ENCODE peak calls at places on chromosomes 2 and 18, in ten cellular contexts. H, D, F, U, R, S, P, W, Y and J are unnamed samples.

GRCh38 chr2:15693382-15693781 is 101.7 kb downstream of the DDX1 start:
- DNase-seq in H (no peak), D (no peak), F (no peak), U (no peak), R (no peak), S (no peak), P (no peak), W (no peak), Y (no peak), J (no peak)

GRCh38 chr2:88253997-88254396 is 83.9 kb downstream of the THNSL2 start:
- DNase-seq in H (no peak), D (no peak), F (no peak), U (no peak), R (no peak), S (no peak), P (no peak), W (no peak), Y (no peak), J (no peak)

GRCh38 chr2:144666032-144666431 is 146.1 kb upstream of the ZEB2 start:
- DNase-seq in H (no peak), D (peak; percentile 54), F (no peak), U (peak; percentile 56), R (no peak), S (no peak), P (no peak), W (no peak), Y (no peak), J (no peak)

GRCh38 chr2:55268288-55268906 is 634 bp downstream of the MTIF2 start:
- DNase-seq in H (peak; percentile 12), D (no peak), F (no peak), U (peak; percentile 5), R (no peak), S (no peak), P (no peak), W (no peak), Y (no peak), J (no peak)

GRCh38 chr2:101197215-101197745 is 46.1 kb upstream of the TBC1D8 start:
- DNase-seq in H (no peak), D (no peak), F (no peak), U (peak; percentile 12), R (peak; percentile 15), S (no peak), P (no peak), W (no peak), Y (no peak), J (no peak)

GRCh38 chr18:36460324-36460850 is 162.9 kb downstream of the FHOD3 start:
- DNase-seq in H (no peak), D (no peak), F (no peak), U (no peak), R (no peak), S (no peak), P (no peak), W (no peak), Y (no peak), J (no peak)

GRCh38 chr18:32714571-32715148 is 58.2 kb downstream of the KLHL14 start:
- DNase-seq in H (peak; percentile 77), D (peak; percentile 67), F (no peak), U (peak; percentile 69), R (peak; percentile 67), S (peak; percentile 30), P (peak; percentile 18), W (no peak), Y (peak; percentile 41), J (peak; percentile 47)

GRCh38 chr2:84022810-84023431 is 436.2 kb downstream of the SUCLG1 start:
- DNase-seq in H (peak; percentile 77), D (peak; percentile 30), F (peak; percentile 1), U (peak; percentile 56), R (peak; percentile 44), S (no peak), P (peak; percentile 17), W (no peak), Y (peak; percentile 44), J (peak; percentile 56)

GRCh38 chr2:20304411-20304810 is 46.2 kb downstream of the PUM2 start:
- DNase-seq in H (no peak), D (no peak), F (no peak), U (peak; percentile 77), R (no peak), S (no peak), P (no peak), W (no peak), Y (no peak), J (no peak)

GRCh38 chr18:57466745-57467144 is 31.6 kb downstream of the ONECUT2 start:
- DNase-seq in H (no peak), D (no peak), F (no peak), U (no peak), R (no peak), S (no peak), P (no peak), W (no peak), Y (no peak), J (no peak)

GRCh38 chr2:62801110-62801509 is 95.6 kb downstream of the EHBP1 start:
- DNase-seq in H (no peak), D (no peak), F (no peak), U (no peak), R (no peak), S (no peak), P (no peak), W (no peak), Y (no peak), J (no peak)

GRCh38 chr2:62800618-62801017 is 95.1 kb downstream of the EHBP1 start:
- DNase-seq in H (no peak), D (no peak), F (no peak), U (no peak), R (no peak), S (no peak), P (no peak), W (no peak), Y (no peak), J (no peak)

GRCh38 chr2:62803961-62804360 is 98.4 kb downstream of the EHBP1 start:
- DNase-seq in H (no peak), D (no peak), F (no peak), U (no peak), R (peak; percentile 34), S (no peak), P (no peak), W (no peak), Y (no peak), J (no peak)

GRCh38 chr2:62806231-62806630 is 100.7 kb downstream of the EHBP1 start:
- DNase-seq in H (no peak), D (no peak), F (no peak), U (no peak), R (no peak), S (no peak), P (no peak), W (no peak), Y (no peak), J (no peak)

DNA sequence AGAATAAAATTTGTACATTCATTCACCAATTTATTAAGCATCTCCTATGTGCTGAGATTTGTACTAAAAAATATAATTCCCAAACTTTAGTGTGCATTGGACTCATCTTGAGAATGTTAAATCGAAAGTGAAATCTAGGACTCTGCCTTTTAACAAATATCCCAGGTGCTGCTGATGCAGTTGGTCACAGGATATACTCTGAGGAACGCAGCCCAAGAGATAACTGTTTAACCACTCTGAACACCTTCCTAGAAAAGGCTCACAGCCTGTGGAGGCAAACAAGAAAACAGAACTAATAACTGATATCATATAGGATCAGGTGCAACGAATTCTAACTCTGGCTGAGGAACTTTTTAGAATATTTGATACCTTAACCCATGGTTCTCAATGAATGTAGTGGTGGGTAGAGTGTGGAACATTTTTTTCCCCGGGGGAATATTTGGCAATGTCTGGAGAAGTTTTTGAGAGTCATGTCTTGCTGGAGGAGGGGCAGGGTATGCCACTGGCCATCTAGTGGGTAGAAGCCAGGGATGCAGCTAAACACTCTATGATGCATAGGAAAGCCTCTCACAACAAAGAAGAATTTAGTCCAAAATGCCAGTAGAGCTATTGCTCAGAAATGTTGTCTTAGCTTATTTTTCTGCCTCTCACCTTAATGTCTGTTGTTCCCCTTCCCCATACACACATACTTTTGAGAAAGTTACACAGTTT is 96.5 kb downstream of the EHBP1 start:
- DNase-seq in H (peak; percentile 13), D (no peak), F (no peak), U (no peak), R (no peak), S (no peak), P (no peak), W (no peak), Y (no peak), J (no peak)
- TF ChIP-seq CTCF in H (peak; percentile 25), D (no peak), F (peak; percentile 27), U (peak; percentile 21), R (peak; percentile 40), S (no peak), P (no peak), W (no peak), Y (no peak), J (peak; percentile 16)

DNA sequence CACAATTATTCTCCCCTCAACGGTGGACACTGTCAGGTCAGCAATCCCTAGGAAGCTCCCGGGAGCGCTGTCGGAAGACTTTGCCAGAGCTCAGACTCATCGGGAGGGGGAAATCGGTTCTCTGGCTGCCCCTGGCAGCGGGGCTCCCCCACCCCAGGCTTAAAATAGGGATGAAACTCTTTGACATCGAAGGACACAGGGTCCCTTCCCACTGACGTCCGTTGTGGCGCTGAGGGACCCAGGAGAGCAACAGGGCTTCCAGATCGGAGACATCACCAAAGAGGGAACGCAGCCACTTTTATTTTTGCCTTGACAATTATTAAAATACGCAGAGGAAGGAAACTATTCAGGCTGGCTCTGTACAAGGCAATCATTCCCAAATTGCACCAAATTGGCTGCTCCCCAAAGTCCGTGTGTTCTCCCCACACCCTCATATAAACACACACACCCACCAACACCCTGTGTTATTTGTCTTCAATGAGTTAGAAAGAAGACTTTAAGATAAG is 249.0 kb downstream of the CDH20 start:
- DNase-seq in H (no peak), D (no peak), F (no peak), U (no peak), R (peak; percentile 55), S (no peak), P (no peak), W (no peak), Y (no peak), J (no peak)
- TF ChIP-seq CTCF in H (no peak), D (no peak), F (no peak), U (peak; percentile 18), R (no peak), S (peak; percentile 68), P (no peak), W (no peak), Y (no peak), J (no peak)

DNA sequence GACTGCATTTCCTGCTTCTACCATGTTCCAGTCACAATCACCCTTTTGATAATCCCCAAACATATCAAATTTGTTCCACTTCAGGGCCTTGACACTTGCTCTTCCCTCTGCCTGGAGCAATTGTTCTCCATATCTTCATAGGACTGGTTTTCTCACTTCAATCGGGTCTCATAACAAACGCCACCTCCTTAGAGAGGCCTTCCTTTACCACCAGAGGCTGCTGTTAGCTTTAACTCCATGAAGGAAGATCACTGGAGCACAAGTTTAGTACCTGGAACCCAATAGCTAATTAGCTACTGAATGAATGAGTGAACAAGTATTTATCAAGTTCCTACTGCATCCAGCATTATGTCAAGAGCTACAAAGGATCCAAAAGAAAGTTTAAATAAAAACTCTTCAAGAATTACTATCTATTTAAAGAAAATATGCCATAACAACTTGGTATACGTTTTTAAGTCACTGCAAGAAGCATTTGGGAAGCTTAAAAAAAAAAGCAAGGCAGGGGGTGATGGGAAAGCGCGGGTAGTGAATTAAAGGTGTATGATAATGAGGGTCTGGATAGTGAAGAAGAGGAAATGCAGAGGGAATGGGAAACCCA is 58.8 kb downstream of the BAZ2B start:
- DNase-seq in H (peak; percentile 40), D (peak; percentile 45), F (no peak), U (peak; percentile 22), R (peak; percentile 17), S (no peak), P (no peak), W (no peak), Y (no peak), J (no peak)
- TF ChIP-seq CTCF in H (peak; percentile 49), D (peak; percentile 5), F (peak; percentile 26), U (no peak), R (peak; percentile 35), S (no peak), P (peak; percentile 19), W (peak; percentile 25), Y (no peak), J (no peak)

GRCh38 chr18:12057419-12058039 is 36.1 kb upstream of the ANKRD62 start:
- DNase-seq in H (no peak), D (no peak), F (no peak), U (no peak), R (no peak), S (no peak), P (no peak), W (no peak), Y (no peak), J (no peak)
- TF ChIP-seq CTCF in H (peak; percentile 20), D (no peak), F (no peak), U (no peak), R (no peak), S (no peak), P (no peak), W (no peak), Y (no peak), J (no peak)